ENCODE peak calls at places on chromosomes 3 and 15, in seven cellular contexts. A, M, P, C, B, F and D are unnamed samples.

GRCh38 chr3:107810195-107811071 is 280.4 kb downstream of the CD47 start:
- DNase-seq in A (no peak), M (peak; percentile 97), P (no peak), C (no peak), B (no peak), F (no peak), D (peak; percentile 75)

GRCh38 chr15:78298983-78299301 is 467 bp downstream of the SKIC8 start:
- DNase-seq in A (no peak), M (peak; percentile 18), P (no peak), C (no peak), B (peak; percentile 6), F (peak; percentile 24), D (no peak)

GRCh38 chr3:42229942-42230688 is 35.9 kb downstream of the CCK start:
- DNase-seq in A (peak; percentile 65), M (peak; percentile 48), P (no peak), C (no peak), B (no peak), F (peak; percentile 30), D (peak; percentile 75)

GRCh38 chr3:183513046-183513706 is 42.3 kb downstream of the KLHL6 start:
- DNase-seq in A (no peak), M (no peak), P (no peak), C (peak; percentile 29), B (peak; percentile 74), F (peak; percentile 34), D (no peak)

GRCh38 chr3:172522871-172523818 is at the start of gene TNFSF10:
- DNase-seq in A (no peak), M (peak; percentile 89), P (no peak), C (peak; percentile 29), B (peak; percentile 62), F (peak; percentile 87), D (peak; percentile 43)

GRCh38 chr3:170483485-170484262 is 65.0 kb downstream of the CLDN11 start:
- DNase-seq in A (no peak), M (no peak), P (no peak), C (no peak), B (peak; percentile 4), F (no peak), D (no peak)

GRCh38 chr15:101201411-101202174 is 50.3 kb downstream of the CHSY1 start:
- DNase-seq in A (peak; percentile 91), M (peak; percentile 95), P (no peak), C (no peak), B (peak; percentile 25), F (no peak), D (peak; percentile 85)

GRCh38 chr3:39096775-39097174 is 10.7 kb downstream of the GORASP1 start:
- DNase-seq in A (no peak), M (peak; percentile 33), P (no peak), C (no peak), B (no peak), F (no peak), D (no peak)

GRCh38 chr15:40918146-40918798 is 10.9 kb upstream of the DLL4 start:
- DNase-seq in A (no peak), M (no peak), P (no peak), C (no peak), B (no peak), F (no peak), D (no peak)

GRCh38 chr3:12186515-12187286 is 28.0 kb upstream of the TIMP4 start:
- DNase-seq in A (no peak), M (no peak), P (no peak), C (no peak), B (no peak), F (no peak), D (no peak)

GRCh38 chr3:112333002-112333385 is at the start of gene CD200:
- DNase-seq in A (peak; percentile 24), M (peak; percentile 3), P (peak; percentile 44), C (peak; percentile 52), B (no peak), F (peak; percentile 62), D (no peak)

GRCh38 chr3:190172751-190173150 is 52.1 kb upstream of the P3H2 start:
- DNase-seq in A (no peak), M (no peak), P (no peak), C (no peak), B (no peak), F (no peak), D (peak; percentile 32)

GRCh38 chr15:75049392-75049791 is 26.0 kb downstream of the PPCDC start:
- DNase-seq in A (no peak), M (peak; percentile 72), P (no peak), C (no peak), B (no peak), F (no peak), D (no peak)

GRCh38 chr15:40008061-40008460 is 30.9 kb downstream of the SRP14 start:
- DNase-seq in A (no peak), M (no peak), P (no peak), C (no peak), B (no peak), F (no peak), D (no peak)

GRCh38 chr3:151330374-151330773 is 1.0 kb upstream of the P2RY13 start:
- DNase-seq in A (no peak), M (no peak), P (no peak), C (no peak), B (no peak), F (no peak), D (no peak)

GRCh38 chr15:69539316-69539715 is 86.7 kb downstream of the RPLP1 start:
- DNase-seq in A (no peak), M (no peak), P (no peak), C (no peak), B (no peak), F (no peak), D (no peak)

GRCh38 chr15:64051645-64052259 is 5.5 kb upstream of the DAPK2 start:
- DNase-seq in A (no peak), M (no peak), P (no peak), C (no peak), B (no peak), F (no peak), D (no peak)

GRCh38 chr3:28018925-28019718 is 222.3 kb upstream of the CMC1 start:
- DNase-seq in A (no peak), M (no peak), P (no peak), C (no peak), B (no peak), F (no peak), D (peak; percentile 62)

GRCh38 chr15:69692342-69692741 is 239.7 kb downstream of the RPLP1 start:
- DNase-seq in A (no peak), M (no peak), P (no peak), C (no peak), B (no peak), F (no peak), D (no peak)

GRCh38 chr3:32596926-32597369 is 26.3 kb upstream of the DYNC1LI1 start:
- DNase-seq in A (no peak), M (peak; percentile 32), P (no peak), C (no peak), B (no peak), F (no peak), D (no peak)

GRCh38 chr3:184633185-184633584 is 71.6 kb downstream of the EPHB3 start:
- DNase-seq in A (no peak), M (no peak), P (no peak), C (no peak), B (no peak), F (no peak), D (no peak)

GRCh38 chr3:13018039-13018431 is 55.2 kb downstream of the IQSEC1 start:
- DNase-seq in A (no peak), M (no peak), P (no peak), C (no peak), B (no peak), F (no peak), D (no peak)

GRCh38 chr3:98513136-98513535 is 9.6 kb downstream of the CLDND1 start:
- DNase-seq in A (peak; percentile 12), M (peak; percentile 94), P (no peak), C (no peak), B (no peak), F (no peak), D (peak; percentile 89)

GRCh38 chr15:64855206-64856000 is 13.7 kb downstream of the PLEKHO2 start:
- DNase-seq in A (no peak), M (no peak), P (no peak), C (no peak), B (no peak), F (no peak), D (no peak)